ENCODE peak calls at places on chromosomes 12 and 14, in seven cellular contexts. U is Panc1, F is body of pancreas, X is PC-3, J is pancreas, V is HCT116, T is IMR-90. G is an unnamed sample.

GRCh38 chr14:96817750-96818666 is 20.8 kb downstream of the VRK1 start:
- ATAC-seq in T (peak), V (no peak), X (no peak), U (no peak), J (no peak), F (no peak), G (peak)

GRCh38 chr14:77206877-77207389 is 25.3 kb downstream of the TMEM63C start:
- ATAC-seq in T (no peak), J (no peak), X (no peak), U (no peak), V (no peak), F (no peak), G (no peak)

GRCh38 chr12:44217146-44217883 is 381.4 kb downstream of the TMEM117 start:
- ATAC-seq in V (no peak), X (peak), J (no peak), U (no peak), F (no peak), T (no peak), G (no peak)

GRCh38 chr12:22670762-22671161 is 45.8 kb downstream of the ETNK1 start:
- ATAC-seq in X (no peak), F (no peak), V (no peak), U (no peak), J (no peak), T (no peak), G (no peak)

GRCh38 chr12:88638388-88638787 is 58.1 kb upstream of the KITLG start:
- ATAC-seq in U (no peak), J (peak), V (no peak), F (no peak), X (no peak), T (peak), G (no peak)

GRCh38 chr12:65788912-65789311 is 35.4 kb upstream of the HMGA2 start:
- ATAC-seq in T (no peak), X (no peak), F (no peak), U (no peak), V (no peak), J (no peak), G (no peak)

GRCh38 chr14:97390031-97390729 is 593.0 kb downstream of the VRK1 start:
- ATAC-seq in X (no peak), U (no peak), F (peak), T (no peak), J (peak), V (no peak), G (no peak)

GRCh38 chr12:12533238-12533829 is 29.3 kb downstream of the DUSP16 start:
- ATAC-seq in V (peak), J (peak), U (no peak), F (peak), X (no peak), T (no peak), G (peak)

GRCh38 chr12:130074661-130075406 is 87.4 kb upstream of the FZD10 start:
- ATAC-seq in U (no peak), X (no peak), J (no peak), V (no peak), F (no peak), T (no peak), G (no peak)

GRCh38 chr14:53879747-53880146 is 76.9 kb downstream of the BMP4 start:
- ATAC-seq in U (no peak), T (no peak), J (no peak), X (no peak), V (no peak), F (no peak), G (no peak)

GRCh38 chr12:27549801-27550652 is 26.0 kb downstream of the PPFIBP1 start:
- ATAC-seq in T (peak), V (peak), X (peak), U (peak), F (peak), J (peak), G (peak)

GRCh38 chr14:50215416-50215815 is 16.0 kb downstream of the SOS2 start:
- ATAC-seq in V (no peak), U (no peak), J (no peak), T (no peak), X (no peak), F (no peak), G (no peak)

GRCh38 chr12:72273499-72273837 is 1.3 kb downstream of the TRHDE start:
- ATAC-seq in V (peak), U (no peak), T (peak), F (peak), X (peak), J (peak), G (no peak)

GRCh38 chr12:12899530-12900380 is 8.4 kb downstream of the GPRC5A start:
- ATAC-seq in X (peak), U (peak), F (no peak), V (peak), J (peak), T (peak), G (peak)

GRCh38 chr12:3951380-3952135 is 78.4 kb upstream of the PARP11 start:
- ATAC-seq in U (no peak), T (no peak), F (no peak), X (no peak), J (no peak), V (no peak), G (no peak)

GRCh38 chr14:51867753-51868152 is 7.3 kb downstream of the GNG2 start:
- ATAC-seq in F (no peak), V (no peak), J (no peak), U (no peak), T (peak), X (no peak), G (no peak)

GRCh38 chr14:54737132-54737711 is 165.4 kb downstream of the GCH1 start:
- ATAC-seq in V (no peak), J (peak), T (peak), F (no peak), U (no peak), X (peak), G (peak)

GRCh38 chr14:51676549-51676948 is 24.8 kb downstream of the FRMD6 start:
- ATAC-seq in J (no peak), T (peak), F (no peak), V (no peak), U (no peak), X (no peak), G (no peak)

GRCh38 chr14:51869426-51870113 is 9.2 kb downstream of the GNG2 start:
- ATAC-seq in V (no peak), J (no peak), X (no peak), T (no peak), U (no peak), F (no peak), G (no peak)

GRCh38 chr14:32230695-32231280 is 27.7 kb upstream of the RNU6-8 start:
- ATAC-seq in U (peak), V (no peak), J (peak), T (peak), X (peak), F (no peak), G (peak)

GRCh38 chr12:88810806-88811205 is 230.5 kb upstream of the KITLG start:
- ATAC-seq in X (no peak), T (peak), F (no peak), V (no peak), U (no peak), J (no peak), G (no peak)

GRCh38 chr12:105477873-105478272 is 147.4 kb downstream of the C12orf75 start:
- ATAC-seq in F (no peak), V (no peak), J (no peak), T (no peak), X (no peak), U (no peak), G (no peak)

GRCh38 chr12:18818584-18818983 is 80.7 kb downstream of the CAPZA3 start:
- ATAC-seq in V (no peak), J (no peak), F (no peak), U (no peak), T (no peak), X (no peak), G (no peak)